ENCODE peak calls at places on chromosomes 3 and 15, in eight cellular contexts. W, E, U, I, G, Q, C and M are unnamed samples.

GRCh38 chr3:10470666-10471336 is 34.6 kb downstream of the ATP2B2 start:
- DNase-seq in W (no peak), E (no peak), U (no peak), I (no peak), G (no peak), Q (no peak), C (no peak), M (peak; percentile 64)

GRCh38 chr15:58535894-58536293 is 104.1 kb downstream of the LIPC start:
- DNase-seq in W (no peak), E (no peak), U (no peak), I (no peak), G (no peak), Q (no peak), C (no peak), M (no peak)

GRCh38 chr3:159764211-159765024 is 224.2 kb upstream of the IL12A start:
- DNase-seq in W (no peak), E (peak; percentile 24), U (no peak), I (peak; percentile 77), G (peak; percentile 80), Q (no peak), C (peak; percentile 58), M (peak; percentile 72)

GRCh38 chr3:150414989-150415388 is 6.9 kb downstream of the TSC22D2 start:
- DNase-seq in W (peak; percentile 90), E (no peak), U (no peak), I (no peak), G (no peak), Q (no peak), C (no peak), M (no peak)

GRCh38 chr3:178381971-178382370 is 154.3 kb upstream of the KCNMB2 start:
- DNase-seq in W (no peak), E (no peak), U (no peak), I (no peak), G (no peak), Q (no peak), C (no peak), M (no peak)

GRCh38 chr3:98291332-98291957 is 9.1 kb downstream of the OR5H2 start:
- DNase-seq in W (no peak), E (no peak), U (no peak), I (no peak), G (no peak), Q (no peak), C (no peak), M (peak; percentile 72)

GRCh38 chr3:73716418-73716817 is 91.7 kb upstream of the PDZRN3 start:
- DNase-seq in W (peak; percentile 32), E (no peak), U (no peak), I (peak; percentile 20), G (no peak), Q (no peak), C (no peak), M (no peak)

GRCh38 chr3:181278468-181279238 is 289.1 kb upstream of the DNAJC19 start:
- DNase-seq in W (no peak), E (no peak), U (peak; percentile 5), I (peak; percentile 6), G (no peak), Q (no peak), C (no peak), M (no peak)

GRCh38 chr15:99928429-99928981 is 195.3 kb upstream of the LYSMD4 start:
- DNase-seq in W (peak; percentile 61), E (peak; percentile 18), U (peak; percentile 82), I (peak; percentile 65), G (peak; percentile 85), Q (peak; percentile 47), C (peak; percentile 78), M (peak; percentile 86)

GRCh38 chr3:125435231-125435630 is 60.1 kb upstream of the ZNF148 start:
- DNase-seq in W (no peak), E (no peak), U (no peak), I (no peak), G (no peak), Q (no peak), C (no peak), M (no peak)

GRCh38 chr15:29568840-29569532 is 253.3 kb downstream of the TJP1 start:
- DNase-seq in W (peak; percentile 70), E (no peak), U (peak; percentile 7), I (peak; percentile 71), G (peak; percentile 58), Q (no peak), C (no peak), M (no peak)

GRCh38 chr3:126021224-126021623 is 52.2 kb downstream of the ROPN1B start:
- DNase-seq in W (no peak), E (no peak), U (no peak), I (no peak), G (no peak), Q (no peak), C (no peak), M (no peak)

GRCh38 chr3:25587526-25587925 is 77.2 kb downstream of the TOP2B start:
- DNase-seq in W (no peak), E (no peak), U (no peak), I (no peak), G (no peak), Q (no peak), C (no peak), M (no peak)

DNA sequence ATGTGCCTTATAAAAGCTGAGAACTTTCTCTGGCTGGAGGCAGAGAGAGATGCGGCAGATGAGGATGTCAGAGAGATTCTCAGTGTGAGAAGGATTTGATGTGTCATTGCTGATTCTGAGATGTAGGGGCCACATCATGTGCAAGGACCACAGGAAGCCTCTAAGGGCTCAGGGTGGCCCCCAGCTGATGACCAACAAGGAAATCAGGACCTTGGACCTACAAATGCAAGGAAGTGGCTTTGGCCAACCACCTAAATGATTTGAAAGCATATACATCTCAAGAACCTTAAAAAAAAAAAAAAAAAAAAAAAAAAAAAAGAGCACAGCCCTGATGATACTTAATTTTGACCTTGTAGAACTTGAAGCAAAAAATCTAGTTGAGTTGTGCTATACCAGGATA is 282.4 kb downstream of the ERC2 start:
- DNase-seq in W (no peak), E (no peak), U (no peak), I (no peak), G (no peak), Q (no peak), C (no peak), M (no peak)
- TF ChIP-seq CTCF in W (no peak), E (no peak), U (no peak), I (no peak), G (no peak), Q (no peak), C (no peak), M (no peak)

DNA sequence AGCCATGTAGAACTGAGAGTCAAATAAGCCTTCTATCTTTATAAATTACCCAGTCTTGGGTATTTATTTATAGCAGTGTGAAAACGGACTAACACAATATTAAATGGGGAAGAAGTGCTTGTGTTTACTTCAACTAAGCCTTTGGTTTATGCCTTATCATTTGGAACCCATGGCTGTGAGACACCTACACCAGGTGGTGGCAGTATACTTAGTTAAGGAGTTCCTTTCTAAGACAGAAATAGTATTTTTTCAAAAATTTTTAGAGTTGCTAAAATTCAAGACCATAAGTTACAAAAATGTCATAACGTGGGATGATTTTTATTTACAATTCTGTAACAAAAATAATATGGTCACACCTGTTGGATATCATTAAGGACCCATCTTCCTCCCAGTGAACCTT is 354.5 kb upstream of the SOX14 start:
- DNase-seq in W (no peak), E (no peak), U (no peak), I (no peak), G (no peak), Q (no peak), C (no peak), M (no peak)
- TF ChIP-seq CTCF in W (peak; percentile 34), E (no peak), U (no peak), I (no peak), G (peak; percentile 22), Q (peak; percentile 22), C (no peak), M (no peak)

GRCh38 chr3:30747771-30748281 is 141.4 kb downstream of the TGFBR2 start:
- DNase-seq in W (peak; percentile 77), E (no peak), U (peak; percentile 36), I (peak; percentile 37), G (peak; percentile 13), Q (peak; percentile 57), C (no peak), M (no peak)
- TF ChIP-seq CTCF in W (peak; percentile 91), E (peak; percentile 76), U (peak; percentile 31), I (peak; percentile 49), G (peak; percentile 48), Q (peak; percentile 32), C (peak; percentile 48), M (peak; percentile 68)

GRCh38 chr3:60424942-60425341 is 826.3 kb downstream of the FHIT start:
- DNase-seq in W (no peak), E (no peak), U (no peak), I (no peak), G (no peak), Q (no peak), C (no peak), M (no peak)
- TF ChIP-seq CTCF in W (no peak), E (no peak), U (no peak), I (no peak), G (no peak), Q (no peak), C (no peak), M (no peak)